ENCODE peak calls at places on chromosomes 1 and 21, in four cellular contexts. One of them, this sample, is unnamed. For H3K36me3, the result is how much of the 10 kb centered on the place peaks cover.

GRCh38 chr1:116824631-116825399 is 70.6 kb downstream of the CD2 start:
- DNase-seq in MM.1S: no peak
- DNase-seq in CD4-positive, alpha-beta memory T cell: no peak
- DNase-seq in tibial nerve: no peak
- DNase-seq in this sample: no peak

GRCh38 chr1:167714851-167715652 is 6.7 kb upstream of the MPZL1 start:
- DNase-seq in MM.1S: peak
- DNase-seq in CD4-positive, alpha-beta memory T cell: peak
- DNase-seq in tibial nerve: peak
- DNase-seq in this sample: peak

GRCh38 chr1:24935196-24935526 is 5.1 kb upstream of the RUNX3 start:
- DNase-seq in MM.1S: no peak
- DNase-seq in CD4-positive, alpha-beta memory T cell: no peak
- DNase-seq in tibial nerve: no peak
- DNase-seq in this sample: peak

GRCh38 chr1:10932088-10932487 is 80.4 kb upstream of the TARDBP start:
- DNase-seq in MM.1S: peak
- DNase-seq in CD4-positive, alpha-beta memory T cell: peak
- DNase-seq in tibial nerve: no peak
- DNase-seq in this sample: no peak

GRCh38 chr1:153465728-153466625 is 5.5 kb upstream of the S100A7 start:
- DNase-seq in MM.1S: peak
- DNase-seq in CD4-positive, alpha-beta memory T cell: peak
- DNase-seq in tibial nerve: peak
- DNase-seq in this sample: peak

GRCh38 chr1:8661185-8662110 is 156.0 kb downstream of the RERE start:
- DNase-seq in MM.1S: no peak
- DNase-seq in CD4-positive, alpha-beta memory T cell: no peak
- DNase-seq in tibial nerve: peak
- DNase-seq in this sample: no peak

GRCh38 chr1:93576346-93576745 is 105.3 kb downstream of the BCAR3 start:
- DNase-seq in MM.1S: no peak
- DNase-seq in CD4-positive, alpha-beta memory T cell: no peak
- DNase-seq in tibial nerve: no peak
- DNase-seq in this sample: no peak

GRCh38 chr1:65527211-65527610 is 106.7 kb downstream of the LEPR start:
- DNase-seq in MM.1S: no peak
- DNase-seq in CD4-positive, alpha-beta memory T cell: no peak
- DNase-seq in tibial nerve: no peak
- DNase-seq in this sample: no peak

GRCh38 chr1:9294440-9294773 is 1.7 kb downstream of the SPSB1 start:
- DNase-seq in MM.1S: no peak
- DNase-seq in CD4-positive, alpha-beta memory T cell: no peak
- DNase-seq in tibial nerve: no peak
- DNase-seq in this sample: peak

GRCh38 chr1:232568906-232569305 is 61.0 kb downstream of the SIPA1L2 start:
- DNase-seq in MM.1S: no peak
- DNase-seq in CD4-positive, alpha-beta memory T cell: no peak
- DNase-seq in tibial nerve: no peak
- DNase-seq in this sample: no peak

GRCh38 chr1:222079546-222079945 is 337.7 kb upstream of the DUSP10 start:
- DNase-seq in MM.1S: no peak
- DNase-seq in CD4-positive, alpha-beta memory T cell: no peak
- DNase-seq in tibial nerve: no peak
- DNase-seq in this sample: no peak

GRCh38 chr1:101483982-101484381 is 247.2 kb downstream of the S1PR1 start:
- DNase-seq in MM.1S: no peak
- DNase-seq in CD4-positive, alpha-beta memory T cell: no peak
- DNase-seq in tibial nerve: no peak
- DNase-seq in this sample: no peak

GRCh38 chr1:9891207-9891606 is 18.9 kb downstream of the CTNNBIP1 start:
- DNase-seq in MM.1S: no peak
- DNase-seq in CD4-positive, alpha-beta memory T cell: no peak
- DNase-seq in tibial nerve: no peak
- DNase-seq in this sample: no peak

GRCh38 chr1:20533635-20534034 is 18.7 kb upstream of the FAM43B start:
- DNase-seq in MM.1S: no peak
- DNase-seq in CD4-positive, alpha-beta memory T cell: no peak
- DNase-seq in tibial nerve: no peak
- DNase-seq in this sample: no peak

GRCh38 chr21:15000076-15000475 is 64.7 kb downstream of the NRIP1 start:
- DNase-seq in MM.1S: no peak
- DNase-seq in CD4-positive, alpha-beta memory T cell: no peak
- DNase-seq in tibial nerve: no peak
- DNase-seq in this sample: no peak

GRCh38 chr1:110436635-110437034 is 14.3 kb upstream of the PROK1 start:
- DNase-seq in MM.1S: no peak
- DNase-seq in CD4-positive, alpha-beta memory T cell: no peak
- DNase-seq in tibial nerve: no peak
- DNase-seq in this sample: no peak

GRCh38 chr1:219477861-219478260 is 135.0 kb downstream of the ZC3H11B start:
- DNase-seq in MM.1S: no peak
- DNase-seq in CD4-positive, alpha-beta memory T cell: no peak
- DNase-seq in tibial nerve: no peak
- DNase-seq in this sample: no peak

GRCh38 chr1:171210355-171210754 is 25.3 kb downstream of the FMO2 start:
- DNase-seq in MM.1S: no peak
- DNase-seq in CD4-positive, alpha-beta memory T cell: no peak
- DNase-seq in tibial nerve: peak
- DNase-seq in this sample: no peak

GRCh38 chr1:111864862-111865261 is 109.2 kb downstream of the DDX20 start:
- DNase-seq in MM.1S: no peak
- DNase-seq in CD4-positive, alpha-beta memory T cell: no peak
- DNase-seq in tibial nerve: no peak
- DNase-seq in this sample: peak

GRCh38 chr1:186792870-186793581 is 35.7 kb upstream of the PLA2G4A start:
- DNase-seq in MM.1S: no peak
- DNase-seq in CD4-positive, alpha-beta memory T cell: no peak
- DNase-seq in tibial nerve: no peak
- DNase-seq in this sample: no peak

DNA sequence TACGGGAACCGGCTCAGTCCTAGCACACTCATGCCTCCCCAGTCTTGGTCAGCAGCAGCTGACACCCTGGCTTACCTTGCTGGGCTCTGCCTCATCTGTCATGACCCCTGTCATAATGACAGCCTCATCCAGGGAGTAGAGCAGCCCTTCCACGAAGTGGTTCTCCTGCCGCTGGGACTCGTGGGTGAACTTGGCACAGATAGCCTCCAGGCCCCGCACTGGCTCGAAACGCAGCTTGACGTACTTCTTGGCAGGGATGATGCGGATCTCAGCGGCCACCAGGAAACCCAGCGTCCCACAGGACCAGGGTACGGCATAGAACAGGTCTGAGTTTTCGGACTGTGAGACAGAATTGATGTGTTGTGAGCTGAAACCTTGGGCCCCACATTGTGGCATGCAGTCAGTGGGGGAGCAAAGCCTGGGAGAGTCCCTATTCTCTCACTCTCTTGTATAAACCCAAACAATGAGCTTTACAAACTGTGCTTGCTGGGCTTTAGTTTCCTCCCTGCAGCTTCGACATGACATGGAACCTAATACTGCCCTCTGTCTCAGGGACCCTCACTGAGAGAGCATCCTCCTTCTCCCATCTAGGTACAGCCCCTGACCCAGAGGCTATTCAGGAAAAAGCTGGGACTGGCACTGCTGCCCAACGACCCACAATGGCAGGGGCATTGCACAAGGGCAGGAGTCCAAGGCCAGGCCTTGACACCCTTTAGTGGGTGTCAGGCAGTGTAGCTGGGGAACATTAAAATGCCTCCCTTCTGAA is 15.5 kb downstream of the DHCR24 start:
- DNase-seq in MM.1S: no peak
- DNase-seq in CD4-positive, alpha-beta memory T cell: no peak
- DNase-seq in tibial nerve: no peak
- DNase-seq in this sample: no peak
- H3K36me3 ChIP-seq in MM.1S: under half
- H3K36me3 ChIP-seq in CD4-positive, alpha-beta memory T cell: under half
- H3K36me3 ChIP-seq in tibial nerve: under half
- H3K36me3 ChIP-seq in this sample: half or more

GRCh38 chr1:12404918-12405317 is 175.1 kb downstream of the VPS13D start:
- DNase-seq in MM.1S: no peak
- DNase-seq in CD4-positive, alpha-beta memory T cell: no peak
- DNase-seq in tibial nerve: no peak
- DNase-seq in this sample: no peak
- H3K36me3 ChIP-seq in MM.1S: under half
- H3K36me3 ChIP-seq in CD4-positive, alpha-beta memory T cell: under half
- H3K36me3 ChIP-seq in tibial nerve: under half
- H3K36me3 ChIP-seq in this sample: under half

GRCh38 chr1:156937883-156938282 is 17.5 kb downstream of the LRRC71 start:
- DNase-seq in MM.1S: no peak
- DNase-seq in CD4-positive, alpha-beta memory T cell: no peak
- DNase-seq in tibial nerve: no peak
- DNase-seq in this sample: no peak
- H3K36me3 ChIP-seq in MM.1S: under half
- H3K36me3 ChIP-seq in CD4-positive, alpha-beta memory T cell: under half
- H3K36me3 ChIP-seq in tibial nerve: under half
- H3K36me3 ChIP-seq in this sample: under half

GRCh38 chr21:46426313-46427046 is 32.2 kb upstream of the DIP2A start:
- DNase-seq in MM.1S: no peak
- DNase-seq in CD4-positive, alpha-beta memory T cell: no peak
- DNase-seq in tibial nerve: no peak
- DNase-seq in this sample: no peak

GRCh38 chr21:46428987-46429710 is 29.5 kb upstream of the DIP2A start:
- DNase-seq in MM.1S: no peak
- DNase-seq in CD4-positive, alpha-beta memory T cell: no peak
- DNase-seq in tibial nerve: no peak
- DNase-seq in this sample: no peak

GRCh38 chr21:46427516-46427915 is 31.2 kb upstream of the DIP2A start:
- DNase-seq in MM.1S: no peak
- DNase-seq in CD4-positive, alpha-beta memory T cell: no peak
- DNase-seq in tibial nerve: no peak
- DNase-seq in this sample: no peak

GRCh38 chr21:46429754-46430681 is 28.7 kb upstream of the DIP2A start:
- DNase-seq in MM.1S: no peak
- DNase-seq in CD4-positive, alpha-beta memory T cell: no peak
- DNase-seq in tibial nerve: no peak
- DNase-seq in this sample: no peak

DNA sequence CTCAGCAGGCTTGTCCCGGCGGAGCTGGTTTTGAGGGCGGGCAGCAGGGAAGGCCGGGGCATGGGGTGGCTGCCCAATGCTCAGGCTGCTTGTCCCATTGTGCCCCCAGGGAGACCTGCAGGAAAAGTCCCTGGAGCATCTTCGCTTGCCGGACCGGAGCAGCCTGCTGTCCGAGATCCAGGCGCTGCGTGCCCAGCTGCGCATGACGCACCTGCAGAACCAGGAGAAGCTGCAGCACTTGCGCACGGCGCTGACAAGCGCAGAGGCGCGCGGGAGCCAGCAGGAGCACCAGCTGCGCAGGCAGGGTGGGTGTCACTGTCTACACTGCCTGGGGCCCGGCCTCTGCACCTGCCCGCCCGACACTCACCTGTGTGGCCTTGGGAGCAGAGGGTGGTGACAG is 30.4 kb upstream of the DIP2A start:
- DNase-seq in MM.1S: no peak
- DNase-seq in CD4-positive, alpha-beta memory T cell: no peak
- DNase-seq in tibial nerve: no peak
- DNase-seq in this sample: no peak
- H3K36me3 ChIP-seq in MM.1S: under half
- H3K36me3 ChIP-seq in CD4-positive, alpha-beta memory T cell: under half
- H3K36me3 ChIP-seq in tibial nerve: under half
- H3K36me3 ChIP-seq in this sample: under half